ENCODE peak calls at places on chromosomes 13 and 19, in five cellular contexts. T is K562, Y is HepG2, Z is GM12878, W is H1. Q is an unnamed sample.

GRCh38 chr19:47863514-47863936 is 4.5 kb downstream of the TPRX2 start:
- DNase-seq in Z (no peak), Y (peak), T (peak), W (peak), Q (peak)

GRCh38 chr13:48494874-48495273 is 38.0 kb downstream of the RCBTB2 start:
- DNase-seq in Y (no peak), W (no peak), T (no peak), Z (no peak), Q (no peak)

GRCh38 chr19:40744554-40745401 is 5.5 kb downstream of the ACTMAP start:
- DNase-seq in Z (no peak), T (peak), Y (peak), W (no peak), Q (no peak)

GRCh38 chr13:32752997-32753606 is 166.8 kb downstream of the PDS5B start:
- DNase-seq in Z (no peak), T (no peak), Y (no peak), W (no peak), Q (no peak)

GRCh38 chr13:73215807-73216206 is 157.0 kb downstream of the KLF5 start:
- DNase-seq in W (no peak), Z (no peak), T (no peak), Y (no peak), Q (no peak)

GRCh38 chr13:109156181-109156935 is 526.9 kb downstream of the MYO16 start:
- DNase-seq in Z (no peak), Y (no peak), W (no peak), T (no peak), Q (no peak)

GRCh38 chr19:13621413-13621812 is 115.1 kb upstream of the CACNA1A start:
- DNase-seq in T (no peak), Y (no peak), W (peak), Z (no peak), Q (no peak)

GRCh38 chr13:93080587-93080986 is 146.0 kb upstream of the GPC6 start:
- DNase-seq in W (no peak), Y (no peak), T (no peak), Z (no peak), Q (no peak)

GRCh38 chr19:48608798-48609263 is 2.3 kb downstream of the SPACA4 start:
- DNase-seq in Y (peak), T (peak), Z (no peak), W (no peak), Q (peak)

GRCh38 chr19:7191946-7192691 is 102.1 kb downstream of the INSR start:
- DNase-seq in Y (no peak), T (no peak), Z (no peak), W (no peak), Q (no peak)

GRCh38 chr19:39969681-39970423 is 1.1 kb upstream of the PSMC4 start:
- DNase-seq in Y (no peak), T (no peak), W (no peak), Z (no peak), Q (no peak)

GRCh38 chr19:13051581-13052165 is 51.0 kb downstream of the LYL1 start:
- DNase-seq in Y (peak), T (peak), W (no peak), Z (no peak), Q (no peak)

GRCh38 chr19:46844067-46844489 is 6.6 kb downstream of the AP2S1 start:
- DNase-seq in W (no peak), Y (no peak), Z (no peak), T (peak), Q (no peak)

GRCh38 chr13:76715043-76715442 is 171.2 kb downstream of the KCTD12 start:
- DNase-seq in W (no peak), Z (no peak), T (no peak), Y (no peak), Q (no peak)

GRCh38 chr19:54201980-54202379 is 1.3 kb downstream of the RPS9 start:
- DNase-seq in W (no peak), Z (no peak), T (no peak), Y (no peak), Q (no peak)

GRCh38 chr13:108911807-108912206 is 282.4 kb downstream of the MYO16 start:
- DNase-seq in Y (no peak), Z (no peak), T (no peak), W (no peak), Q (no peak)

GRCh38 chr13:35594096-35594495 is 117.6 kb upstream of the MAB21L1 start:
- DNase-seq in Y (no peak), T (no peak), Z (no peak), W (no peak), Q (no peak)

GRCh38 chr19:29429021-29429420 is 96.8 kb upstream of the VSTM2B start:
- DNase-seq in Y (no peak), W (no peak), T (no peak), Z (no peak), Q (no peak)

GRCh38 chr13:113809934-113810333 is 50.9 kb downstream of the TMEM255B start:
- DNase-seq in W (no peak), Z (no peak), T (no peak), Y (no peak), Q (no peak)

GRCh38 chr19:55212447-55212846 is 3.1 kb upstream of the PTPRH start:
- DNase-seq in Z (peak), W (no peak), Y (peak), T (peak), Q (no peak)

GRCh38 chr13:25868483-25868882 is 183.3 kb downstream of the SHISA2 start:
- DNase-seq in T (no peak), Z (no peak), Y (no peak), W (no peak), Q (no peak)

GRCh38 chr13:70171151-70171550 is 62.9 kb upstream of the KLHL1 start:
- DNase-seq in Y (no peak), Z (no peak), W (no peak), T (no peak), Q (no peak)

GRCh38 chr19:40198272-40198990 is 7.2 kb downstream of the MAP3K10 start:
- DNase-seq in Y (no peak), T (no peak), Z (no peak), W (no peak), Q (no peak)

GRCh38 chr19:39915101-39915847 is 19.2 kb downstream of the FCGBP start:
- DNase-seq in Z (no peak), Y (no peak), W (no peak), T (no peak), Q (no peak)

GRCh38 chr13:40438999-40439797 is 227.2 kb downstream of the FOXO1 start:
- DNase-seq in W (no peak), Y (no peak), T (no peak), Z (no peak), Q (no peak)

DNA sequence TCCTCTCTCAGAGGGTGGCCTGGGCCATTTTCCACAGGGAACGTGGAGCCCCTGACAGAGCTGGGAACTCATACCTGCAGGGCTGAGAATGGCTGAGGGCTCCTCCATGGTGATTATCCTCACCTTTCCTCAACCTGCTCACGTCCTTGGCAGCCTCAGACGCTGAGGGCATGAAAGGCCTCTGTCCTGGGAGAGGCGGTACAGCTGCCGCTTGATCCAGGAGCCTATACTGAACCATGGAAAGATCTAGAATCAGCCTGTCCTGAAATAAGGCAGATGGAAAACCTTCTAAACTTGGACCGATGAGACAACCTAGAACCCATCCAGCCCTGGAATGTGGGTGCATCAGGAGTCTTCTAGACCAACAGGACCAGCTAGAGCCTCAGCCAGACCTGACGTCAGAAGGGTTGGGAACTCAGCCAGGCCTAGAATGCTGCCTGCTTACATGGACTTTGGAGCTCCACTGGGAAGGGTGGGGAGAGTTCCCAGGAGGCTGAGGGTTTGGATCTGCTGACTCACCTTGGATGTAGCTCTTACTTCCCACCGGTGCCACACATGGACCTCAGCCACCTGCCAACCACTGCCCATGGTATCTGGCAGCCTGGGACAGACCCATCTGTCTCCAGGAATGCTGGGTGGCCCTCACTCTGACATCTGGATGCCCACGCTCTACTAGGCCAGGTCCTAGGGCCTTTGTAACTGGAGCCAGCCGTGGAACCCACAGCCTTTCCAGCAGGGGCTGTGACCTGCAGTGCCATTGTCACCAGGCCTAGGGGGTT is 7.5 kb downstream of the KCTD15 start:
- DNase-seq in W (no peak), T (no peak), Y (peak), Z (no peak), Q (no peak)
- TF ChIP-seq POLR2AphosphoS5 in W (no peak), T (no peak), Y (no peak), Z (no peak), Q (no peak)

GRCh38 chr13:52974711-52975110 is 53.9 kb upstream of the OLFM4 start:
- DNase-seq in T (no peak), W (no peak), Z (no peak), Y (no peak), Q (no peak)
- TF ChIP-seq POLR2A in T (no peak), W (no peak), Z (no peak), Y (no peak), Q (no peak)

GRCh38 chr13:100645382-100645781 is 29.2 kb downstream of the TMTC4 start:
- DNase-seq in Z (no peak), Y (no peak), T (no peak), W (no peak), Q (no peak)
- TF ChIP-seq TAF1 in Z (no peak), Y (no peak), T (no peak), W (no peak), Q (no peak)

DNA sequence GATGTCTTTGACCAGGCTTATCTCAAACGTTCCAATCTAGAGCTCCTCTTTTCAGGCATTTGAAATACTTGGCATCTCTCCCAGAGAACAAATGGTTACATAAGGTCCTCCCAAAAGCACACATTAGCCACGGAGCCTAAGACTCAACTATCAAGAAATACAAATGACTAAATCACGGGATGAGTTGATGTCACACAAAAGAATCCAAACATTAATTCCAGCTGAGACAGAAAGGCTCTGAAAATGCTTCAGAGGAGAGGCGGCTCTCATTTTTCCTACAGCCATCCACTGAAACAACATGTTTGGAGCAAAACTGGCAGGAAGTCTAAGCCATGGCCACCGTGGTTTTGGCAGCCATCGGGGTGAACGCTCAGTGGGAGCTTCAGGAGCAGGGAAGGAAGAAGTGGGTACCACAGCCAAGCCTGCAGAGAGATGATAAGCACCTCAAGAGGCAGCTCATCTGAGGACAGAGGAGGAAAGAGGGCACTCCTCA is 122.5 kb downstream of the STK24 start:
- DNase-seq in Z (no peak), W (no peak), T (no peak), Y (peak), Q (no peak)
- TF ChIP-seq POLR2AphosphoS5 in Z (no peak), W (no peak), T (no peak), Y (no peak), Q (no peak)

DNA sequence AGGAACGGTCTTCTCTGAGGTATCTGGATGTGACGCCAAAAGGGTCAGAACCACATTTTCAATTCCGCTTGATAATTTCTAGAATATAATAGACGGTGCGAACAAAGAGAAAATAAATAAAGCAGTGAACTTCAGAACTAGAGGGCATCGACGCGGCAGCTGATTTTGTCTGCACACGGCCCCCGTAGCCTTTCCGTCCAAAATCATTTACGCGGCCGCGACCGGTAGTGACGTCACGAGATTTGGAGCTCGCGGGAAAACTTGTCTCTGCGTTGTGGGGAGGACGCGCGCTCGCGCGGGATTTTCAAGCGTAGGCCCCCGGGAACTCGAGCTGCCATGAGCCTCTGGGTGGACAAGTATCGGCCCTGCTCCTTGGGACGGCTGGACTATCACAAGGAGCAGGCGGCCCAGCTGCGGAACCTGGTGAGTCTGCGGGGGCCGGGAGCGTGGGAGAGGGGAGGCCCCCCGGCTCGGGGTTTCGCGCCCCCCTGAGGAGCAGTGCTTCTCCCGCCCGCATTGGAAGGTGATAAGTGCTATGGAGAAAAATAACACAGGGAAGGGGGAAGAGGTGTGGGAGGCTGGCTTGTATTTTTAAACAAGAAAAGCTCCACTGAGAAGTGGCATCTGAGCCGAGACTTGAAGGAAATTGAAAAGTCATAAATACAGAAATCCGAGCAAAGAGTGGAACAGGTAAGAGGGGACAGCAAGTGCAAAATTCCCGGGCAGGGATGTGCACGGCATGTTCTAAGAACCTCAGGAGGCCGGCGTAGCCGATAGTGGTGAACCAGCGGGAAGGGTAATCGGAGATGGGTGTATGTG is at the start of gene RFC3:
- DNase-seq in W (peak), Y (peak), Z (peak), T (peak), Q (peak)
- TF ChIP-seq POLR2A in W (peak), Y (peak), Z (peak), T (peak), Q (peak)

DNA sequence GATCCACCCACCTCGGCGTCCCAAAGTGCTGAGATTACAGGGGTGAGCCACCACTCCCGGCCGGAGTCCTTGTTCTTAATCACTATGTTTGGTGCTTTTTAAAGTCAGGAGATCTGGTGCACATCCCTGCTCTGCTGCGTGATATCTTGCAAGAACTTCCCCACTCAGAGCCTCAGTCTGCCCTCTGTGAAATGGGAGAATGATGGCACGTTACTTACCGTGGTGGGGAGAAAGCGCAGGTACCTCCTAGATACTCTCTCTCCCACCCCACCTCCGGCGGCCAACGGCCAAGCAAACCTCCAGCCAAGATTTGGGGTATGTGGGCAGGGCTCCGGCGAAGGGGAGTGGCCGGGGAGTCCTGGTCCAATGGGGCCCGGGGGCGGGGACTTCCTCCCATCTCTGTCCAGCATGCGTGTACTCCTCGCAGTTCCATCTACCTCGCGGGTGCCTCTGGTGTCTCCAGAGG is at the start of gene RYR1:
- DNase-seq in Z (no peak), Y (no peak), W (no peak), T (peak), Q (peak)
- TF ChIP-seq TAF1 in Z (no peak), Y (no peak), W (peak), T (peak), Q (no peak)

DNA sequence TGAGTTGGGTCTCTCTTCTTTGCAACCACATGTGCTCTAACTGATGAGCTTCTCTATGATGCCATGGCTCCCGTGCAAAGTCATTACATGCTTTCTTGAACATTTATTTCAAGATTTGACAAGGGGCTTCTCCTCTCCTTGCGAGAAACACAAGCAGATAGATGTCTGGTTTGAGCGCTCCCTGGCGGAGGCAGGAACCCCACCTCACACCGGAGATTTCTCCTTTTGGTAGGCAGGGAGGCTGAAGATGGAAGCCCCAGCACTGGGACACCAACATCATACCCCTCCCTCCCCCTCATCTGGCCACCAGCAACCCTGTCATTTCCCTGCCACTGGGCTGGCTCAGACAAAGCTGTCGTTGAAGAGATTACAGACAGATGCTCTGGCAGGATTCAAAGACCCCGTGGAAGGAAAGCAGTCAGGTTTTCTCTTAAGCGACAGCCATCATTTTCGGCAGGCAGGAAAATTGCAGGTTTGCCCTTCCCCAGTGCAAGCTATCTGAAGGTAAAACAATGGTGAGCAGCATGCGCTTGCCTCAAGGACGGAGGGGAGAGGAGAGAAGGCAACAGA is 344.0 kb upstream of the TSHZ3 start:
- DNase-seq in W (no peak), T (no peak), Y (no peak), Z (no peak), Q (no peak)
- TF ChIP-seq POLR2AphosphoS5 in W (no peak), T (no peak), Y (no peak), Z (no peak), Q (no peak)

GRCh38 chr19:11530432-11530831 is 1.5 kb upstream of the ECSIT start:
- DNase-seq in T (peak), Z (no peak), Y (peak), W (peak), Q (no peak)

GRCh38 chr19:11534538-11534937 is 4.1 kb upstream of the CNN1 start:
- DNase-seq in T (no peak), Z (no peak), W (no peak), Y (no peak), Q (no peak)

GRCh38 chr19:11528551-11529341 is at the start of gene ECSIT:
- DNase-seq in T (peak), Z (peak), W (peak), Y (peak), Q (peak)
- TF ChIP-seq POLR2A in T (peak), Z (peak), W (peak), Y (peak), Q (peak)

DNA sequence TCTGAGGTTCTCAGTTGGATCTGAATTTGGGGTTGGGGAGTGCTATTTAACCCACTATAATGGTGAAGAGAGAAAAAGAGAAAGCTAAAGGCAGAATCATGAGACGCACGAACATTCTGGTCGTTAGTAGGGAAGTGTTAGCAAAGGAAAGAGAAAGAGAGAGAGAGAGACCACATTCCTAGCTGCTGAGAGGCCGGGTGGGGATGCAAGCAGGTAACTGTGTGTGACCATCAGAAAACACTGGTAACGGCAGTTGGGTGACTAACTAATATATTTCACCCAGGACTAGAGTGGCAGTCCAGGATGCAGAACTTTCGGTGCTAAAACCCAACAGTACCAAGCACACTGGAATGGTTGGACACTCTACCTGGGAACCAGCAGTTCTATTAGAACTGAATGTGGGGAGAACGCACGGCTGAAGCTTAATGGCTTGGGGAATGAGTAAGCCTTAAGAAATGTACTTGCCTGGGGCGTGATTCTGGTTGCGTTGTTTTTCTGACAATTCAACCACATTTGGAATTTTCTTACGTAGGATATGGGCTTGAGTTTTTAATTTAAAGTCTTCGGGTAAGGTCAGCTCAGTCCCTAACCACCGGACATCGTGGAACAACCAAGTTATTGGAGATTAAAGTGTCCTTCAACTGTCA is 130.2 kb downstream of the DNAJC15 start:
- DNase-seq in T (no peak), Z (no peak), Y (no peak), W (no peak), Q (no peak)
- TF ChIP-seq TAF1 in T (no peak), Z (no peak), Y (no peak), W (no peak), Q (no peak)

DNA sequence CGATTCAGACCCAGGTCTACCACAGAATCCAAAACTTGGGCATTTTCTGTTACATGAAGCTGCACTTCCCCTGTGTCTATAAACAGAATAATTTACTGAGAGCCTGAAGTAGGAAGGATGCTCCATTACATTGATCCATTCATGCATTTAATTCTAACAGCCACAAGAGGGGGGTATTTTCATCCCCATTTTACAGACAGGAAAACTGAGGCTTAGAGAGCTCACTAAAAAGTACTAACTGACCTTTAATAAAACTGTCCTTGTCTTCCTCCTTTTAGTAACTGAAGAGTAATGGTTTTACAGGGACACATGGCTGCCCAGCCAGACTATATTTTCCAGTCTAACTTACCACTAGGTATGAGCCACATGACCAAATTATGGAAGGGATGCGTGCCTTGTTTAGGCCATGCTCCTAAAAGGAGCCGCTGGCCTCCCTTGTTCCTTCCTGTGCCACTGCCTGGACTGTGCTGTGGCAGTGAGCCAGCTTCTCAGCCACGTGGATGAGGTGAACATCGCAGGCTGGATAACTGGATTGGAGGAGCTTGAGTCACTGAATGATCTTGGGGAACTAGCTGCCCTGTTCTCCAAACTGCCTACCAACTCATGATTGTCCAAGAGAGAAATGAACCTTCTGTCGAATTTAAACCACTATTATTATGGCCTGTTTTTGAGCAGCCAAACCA is 108.3 kb downstream of the DOCK9 start:
- DNase-seq in Z (no peak), W (no peak), T (peak), Y (no peak), Q (no peak)
- TF ChIP-seq POLR2AphosphoS5 in Z (no peak), W (no peak), T (no peak), Y (no peak), Q (no peak)

Q was measured in GM12892.